ENCODE peak calls at places on chromosomes 7 and 10, in seven cellular contexts. J, K, W, C, Y, A and X are unnamed samples.

GRCh38 chr10:7933262-7933661 is 115.0 kb downstream of the TAF3 start:
- DNase-seq in A (no peak), Y (no peak), K (no peak), W (no peak), J (no peak), C (no peak), X (no peak)

GRCh38 chr7:114865564-114865963 is 56.3 kb upstream of the MDFIC start:
- DNase-seq in J (no peak), Y (peak), C (peak), A (no peak), W (no peak), K (peak), X (no peak)

GRCh38 chr7:134254311-134254710 is 62.4 kb downstream of the SLC35B4 start:
- DNase-seq in K (no peak), A (no peak), W (no peak), C (no peak), Y (no peak), J (peak), X (no peak)

GRCh38 chr7:101108330-101108857 is 18.5 kb upstream of the SERPINE1 start:
- DNase-seq in Y (no peak), W (no peak), K (no peak), A (no peak), C (no peak), J (no peak), X (no peak)

GRCh38 chr7:37287093-37287492 is 161.6 kb downstream of the ELMO1 start:
- DNase-seq in J (no peak), W (no peak), K (no peak), C (no peak), Y (no peak), A (no peak), X (no peak)

GRCh38 chr7:149822353-149822943 is 15.7 kb upstream of the ZNF862 start:
- DNase-seq in J (peak), W (no peak), Y (no peak), A (no peak), C (no peak), K (no peak), X (no peak)

GRCh38 chr7:83976302-83976701 is 218.3 kb downstream of the SEMA3A start:
- DNase-seq in C (no peak), K (no peak), J (peak), W (no peak), Y (no peak), A (no peak), X (no peak)

GRCh38 chr10:121137533-121137932 is 286.4 kb downstream of the WDR11 start:
- DNase-seq in K (no peak), W (no peak), J (no peak), C (no peak), A (no peak), Y (no peak), X (no peak)

GRCh38 chr10:75038335-75038734 is 73.1 kb upstream of the SAMD8 start:
- DNase-seq in J (no peak), A (no peak), K (no peak), C (no peak), Y (peak), W (no peak), X (no peak)

GRCh38 chr7:21137640-21138039 is 290.2 kb upstream of the SP4 start:
- DNase-seq in W (no peak), A (no peak), K (no peak), Y (no peak), J (no peak), C (no peak), X (no peak)

GRCh38 chr7:21135437-21135836 is 292.4 kb upstream of the SP4 start:
- DNase-seq in W (no peak), J (no peak), C (no peak), Y (no peak), A (no peak), K (no peak), X (no peak)

GRCh38 chr7:21140622-21141021 is 287.3 kb upstream of the SP4 start:
- DNase-seq in Y (no peak), C (no peak), W (no peak), J (no peak), A (no peak), K (peak), X (no peak)

GRCh38 chr7:21134631-21135030 is 293.3 kb upstream of the SP4 start:
- DNase-seq in K (no peak), A (no peak), C (no peak), W (no peak), J (no peak), Y (no peak), X (no peak)
- TF ChIP-seq EP300 in K (no peak), A (no peak), C (no peak), W (no peak), J (no peak), Y (no peak), X (no peak)

GRCh38 chr7:94149776-94150545 is 145.8 kb upstream of the BET1 start:
- DNase-seq in K (no peak), A (no peak), C (no peak), W (no peak), J (no peak), Y (no peak), X (no peak)
- TF ChIP-seq POLR2AphosphoS5 in K (no peak), A (no peak), C (no peak), W (no peak), J (no peak), Y (no peak), X (no peak)

DNA sequence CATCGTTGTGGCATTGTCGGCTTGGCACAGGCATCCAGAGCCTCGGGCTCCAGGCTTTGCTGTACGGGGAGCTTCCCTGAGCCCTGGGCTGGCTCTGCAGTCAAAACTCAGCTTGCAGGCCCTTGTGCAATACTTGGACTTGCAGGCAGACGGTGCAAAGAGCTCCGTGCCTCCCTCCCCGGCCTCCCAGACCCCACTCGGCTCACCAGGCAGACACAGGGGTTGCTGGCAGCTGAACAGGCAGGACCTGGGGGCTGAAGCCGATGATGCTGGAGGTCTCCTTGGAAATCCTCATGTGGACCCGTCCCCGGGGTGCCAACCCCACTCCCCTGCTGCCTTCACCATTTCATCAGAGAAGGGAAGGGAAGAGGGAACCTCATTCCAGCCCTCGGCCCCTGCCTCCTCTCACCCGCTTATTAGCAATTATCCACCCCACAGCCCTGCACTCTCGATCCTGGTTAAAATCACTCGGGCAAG is 59.6 kb upstream of the GNA12 start:
- DNase-seq in K (no peak), A (no peak), J (no peak), W (no peak), Y (no peak), C (no peak), X (no peak)
- TF ChIP-seq POLR2A in K (no peak), A (no peak), J (no peak), W (no peak), Y (no peak), C (no peak), X (no peak)

GRCh38 chr10:55370021-55370420 is 569.0 kb upstream of the PCDH15 start:
- DNase-seq in W (no peak), K (no peak), C (no peak), A (no peak), J (no peak), Y (no peak), X (no peak)
- TF ChIP-seq EP300 in W (no peak), K (no peak), C (no peak), A (no peak), J (no peak), Y (no peak), X (no peak)

GRCh38 chr10:72263613-72264241 is 10.0 kb upstream of the DDIT4 start:
- DNase-seq in A (no peak), Y (peak), W (no peak), J (no peak), K (peak), C (no peak), X (no peak)
- TF ChIP-seq POLR2AphosphoS5 in A (peak), Y (peak), W (no peak), J (no peak), K (peak), C (no peak), X (no peak)

GRCh38 chr10:102502029-102502336 is 529 bp downstream of the ACTR1A start:
- DNase-seq in W (peak), K (peak), J (peak), Y (peak), A (peak), C (peak), X (peak)
- TF ChIP-seq POLR2A in W (no peak), K (no peak), J (no peak), Y (no peak), A (no peak), C (no peak), X (no peak)

GRCh38 chr10:63759335-63759734 is 238.1 kb downstream of the REEP3 start:
- DNase-seq in J (no peak), K (no peak), C (no peak), W (no peak), Y (peak), A (no peak), X (no peak)

GRCh38 chr10:63758080-63758479 is 236.9 kb downstream of the REEP3 start:
- DNase-seq in C (no peak), A (no peak), Y (peak), J (no peak), K (no peak), W (no peak), X (no peak)

GRCh38 chr10:63761243-63761642 is 240.0 kb downstream of the REEP3 start:
- DNase-seq in K (no peak), J (no peak), C (no peak), Y (no peak), W (no peak), A (no peak), X (no peak)

GRCh38 chr10:63760708-63761047 is 239.5 kb downstream of the REEP3 start:
- DNase-seq in W (no peak), Y (no peak), A (no peak), K (no peak), C (no peak), J (no peak), X (no peak)

DNA sequence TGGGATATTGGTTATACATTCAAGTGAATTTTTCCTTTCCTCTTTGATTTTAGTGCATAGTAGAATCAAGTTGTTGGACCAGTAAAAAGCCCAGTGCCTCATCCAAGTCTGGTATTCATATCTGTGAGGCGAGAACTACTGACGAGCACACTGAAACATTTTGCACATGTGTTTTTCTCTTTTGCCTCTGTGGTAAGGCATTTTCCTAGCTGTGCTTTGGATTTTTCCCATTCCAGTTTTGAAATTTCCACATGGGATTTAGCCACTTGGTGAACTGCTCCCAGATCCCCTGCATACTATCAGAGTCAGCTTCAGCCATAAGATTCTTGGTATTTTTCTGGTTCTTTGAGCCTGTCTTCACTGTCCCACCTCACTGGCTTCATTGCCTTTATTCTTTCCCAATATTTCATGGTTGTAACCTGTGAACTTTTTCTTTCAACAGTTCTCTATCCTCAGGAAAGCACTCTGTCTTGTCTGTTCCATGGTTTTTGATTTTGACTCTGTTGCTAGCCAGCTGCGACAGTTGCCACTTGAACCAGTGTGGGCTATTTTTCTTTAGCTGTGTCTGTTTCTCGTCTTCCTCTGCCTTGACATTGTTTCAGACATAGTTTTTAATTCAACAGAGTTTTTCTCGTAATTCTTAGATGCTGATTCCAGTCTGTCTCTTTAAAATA is 239.0 kb downstream of the REEP3 start:
- DNase-seq in W (no peak), C (no peak), Y (no peak), A (no peak), J (no peak), K (no peak), X (no peak)
- TF ChIP-seq EP300 in W (no peak), C (no peak), Y (no peak), A (no peak), J (no peak), K (no peak), X (no peak)

GRCh38 chr10:22894714-22895113 is 33.1 kb upstream of the ARMC3 start:
- DNase-seq in K (no peak), J (no peak), Y (no peak), C (no peak), W (no peak), A (no peak), X (no peak)
- TF ChIP-seq POLR2AphosphoS5 in K (no peak), J (no peak), Y (no peak), C (no peak), W (no peak), A (no peak), X (no peak)